ENCODE peak calls at places on chromosomes 13 and 19, in six cellular contexts. H is heart left ventricle, E is neural crest cell, P is left ventricle myocardium inferior, Q is WTC11, G is Calu3. Z is an unnamed sample.

GRCh38 chr19:2426661-2427322 is 594 bp downstream of the TIMM13 start:
- DNase-seq in H (no peak), E (peak), P (peak), Q (peak), G (peak), Z (peak)

GRCh38 chr13:19845758-19846157 is 17.7 kb downstream of the ZMYM5 start:
- DNase-seq in H (no peak), E (no peak), P (no peak), Q (no peak), G (peak), Z (no peak)

GRCh38 chr13:113647351-113648217 is 10.4 kb downstream of the ATP4B start:
- DNase-seq in H (peak), E (no peak), P (peak), Q (peak), G (peak), Z (peak)

GRCh38 chr19:41223431-41224234 is 4.6 kb downstream of the AXL start:
- DNase-seq in H (no peak), E (no peak), P (no peak), Q (peak), G (peak), Z (no peak)

GRCh38 chr13:33312150-33312908 is 26.8 kb upstream of the STARD13 start:
- DNase-seq in H (no peak), E (no peak), P (no peak), Q (no peak), G (no peak), Z (no peak)

GRCh38 chr13:98004107-98004506 is 50.6 kb downstream of the IPO5 start:
- DNase-seq in H (no peak), E (no peak), P (no peak), Q (no peak), G (no peak), Z (no peak)

GRCh38 chr19:30026933-30027332 is 84.9 kb downstream of the URI1 start:
- DNase-seq in H (no peak), E (no peak), P (no peak), Q (no peak), G (no peak), Z (no peak)

GRCh38 chr13:97434417-97435296 is 688 bp downstream of the RAP2A start:
- DNase-seq in H (peak), E (peak), P (peak), Q (peak), G (peak), Z (peak)

GRCh38 chr19:3108775-3109174 is 14.6 kb downstream of the GNA11 start:
- DNase-seq in H (no peak), E (peak), P (peak), Q (peak), G (peak), Z (peak)

GRCh38 chr13:99150575-99151370 is 49.9 kb upstream of the UBAC2 start:
- DNase-seq in H (no peak), E (no peak), P (no peak), Q (no peak), G (no peak), Z (no peak)

GRCh38 chr19:13420780-13421179 is 85.5 kb downstream of the CACNA1A start:
- DNase-seq in H (no peak), E (no peak), P (no peak), Q (no peak), G (no peak), Z (no peak)

GRCh38 chr13:49622174-49622946 is 5.9 kb upstream of the ARL11 start:
- DNase-seq in H (peak), E (no peak), P (peak), Q (no peak), G (no peak), Z (no peak)

GRCh38 chr19:23789246-23789645 is 30.6 kb upstream of the ZNF681 start:
- DNase-seq in H (no peak), E (no peak), P (no peak), Q (no peak), G (no peak), Z (no peak)

GRCh38 chr19:40035996-40036395 is 20.0 kb downstream of the ZNF780B start:
- DNase-seq in H (no peak), E (no peak), P (no peak), Q (no peak), G (no peak), Z (no peak)

GRCh38 chr13:114024603-114025431 is 50.9 kb upstream of the C13orf46 start:
- DNase-seq in H (no peak), E (no peak), P (no peak), Q (no peak), G (no peak), Z (no peak)

GRCh38 chr13:27662738-27663470 is 41.2 kb downstream of the POLR1D start:
- DNase-seq in H (no peak), E (no peak), P (no peak), Q (no peak), G (no peak), Z (no peak)

GRCh38 chr13:93060144-93060543 is 166.5 kb upstream of the GPC6 start:
- DNase-seq in H (no peak), E (no peak), P (no peak), Q (no peak), G (no peak), Z (no peak)

GRCh38 chr13:105936816-105937215 is 598.6 kb downstream of the EFNB2 start:
- DNase-seq in H (no peak), E (no peak), P (no peak), Q (no peak), G (no peak), Z (no peak)

GRCh38 chr13:22789027-22789593 is 391.7 kb upstream of the SGCG start:
- DNase-seq in H (no peak), E (no peak), P (no peak), Q (no peak), G (no peak), Z (no peak)

GRCh38 chr19:33819496-33819874 is 22.8 kb downstream of the KCTD15 start:
- DNase-seq in H (no peak), E (peak), P (no peak), Q (no peak), G (no peak), Z (no peak)

GRCh38 chr13:72726721-72727416 is 560 bp downstream of the MZT1 start:
- DNase-seq in H (peak), E (no peak), P (peak), Q (peak), G (peak), Z (no peak)

GRCh38 chr19:17385878-17386611 is 8.0 kb downstream of the CCDC194 start:
- DNase-seq in H (peak), E (peak), P (peak), Q (peak), G (peak), Z (peak)

GRCh38 chr13:106475852-106476251 is 59.6 kb downstream of the EFNB2 start:
- DNase-seq in H (no peak), E (no peak), P (no peak), Q (no peak), G (peak), Z (no peak)

GRCh38 chr19:1566392-1567115 is 1.6 kb downstream of the MEX3D start:
- DNase-seq in H (peak), E (peak), P (peak), Q (peak), G (peak), Z (no peak)

GRCh38 chr19:33393286-33394005 is 19.9 kb downstream of the CEBPG start:
- DNase-seq in H (no peak), E (no peak), P (peak), Q (peak), G (no peak), Z (no peak)

GRCh38 chr13:112510002-112510780 is 77.8 kb downstream of the TUBGCP3 start:
- DNase-seq in H (no peak), E (peak), P (no peak), Q (peak), G (no peak), Z (no peak)

GRCh38 chr19:16825312-16826168 is 3.7 kb upstream of the SIN3B start:
- DNase-seq in H (peak), E (no peak), P (peak), Q (peak), G (peak), Z (no peak)

GRCh38 chr19:10979950-10980349 is 19.1 kb downstream of the SMARCA4 start:
- DNase-seq in H (no peak), E (no peak), P (no peak), Q (no peak), G (no peak), Z (no peak)
- TF ChIP-seq CTCF in H (no peak), E (no peak), P (no peak), Q (no peak), G (no peak), Z (no peak)

GRCh38 chr13:54301085-54301484 is 1272.5 kb downstream of the OLFM4 start:
- DNase-seq in H (no peak), E (no peak), P (no peak), Q (no peak), G (no peak), Z (no peak)

GRCh38 chr13:54305377-54305776 is 1276.8 kb downstream of the OLFM4 start:
- DNase-seq in H (no peak), E (no peak), P (no peak), Q (no peak), G (no peak), Z (no peak)
- TF ChIP-seq CTCF in H (no peak), E (no peak), P (no peak), Q (no peak), G (no peak), Z (no peak)

GRCh38 chr19:47391510-47392223 is 27.7 kb downstream of the MEIS3 start:
- DNase-seq in H (peak), E (peak), P (peak), Q (peak), G (peak), Z (peak)

GRCh38 chr19:47390533-47391488 is 28.5 kb downstream of the MEIS3 start:
- DNase-seq in H (no peak), E (no peak), P (no peak), Q (no peak), G (no peak), Z (no peak)

GRCh38 chr19:47389150-47389556 is 30.2 kb downstream of the MEIS3 start:
- DNase-seq in H (no peak), E (no peak), P (no peak), Q (no peak), G (no peak), Z (no peak)
- TF ChIP-seq CTCF in H (no peak), E (no peak), P (no peak), Q (no peak), G (no peak), Z (no peak)

DNA sequence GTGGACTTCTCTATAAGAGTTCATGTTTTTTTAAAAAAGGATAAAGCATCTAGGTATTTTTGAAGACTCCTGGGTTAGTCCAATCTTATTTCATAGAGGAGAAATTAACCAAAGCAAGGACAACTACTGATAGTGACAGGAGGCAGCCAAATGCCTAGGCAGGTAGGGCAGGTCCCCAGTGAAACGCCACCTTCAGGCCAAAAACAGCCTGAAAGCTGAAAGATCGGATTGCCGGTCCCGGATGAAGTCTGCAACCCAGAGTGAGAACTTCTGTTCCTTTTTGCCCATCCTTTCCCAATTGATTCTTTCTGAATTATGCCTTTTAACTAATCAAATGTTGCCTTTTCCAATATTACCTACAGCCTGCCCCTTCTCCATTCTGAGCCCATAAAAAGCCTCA is 6.1 kb upstream of the GGACT start:
- DNase-seq in H (no peak), E (no peak), P (no peak), Q (peak), G (peak), Z (no peak)
- TF ChIP-seq CTCF in H (no peak), E (peak), P (no peak), Q (peak), G (no peak), Z (no peak)

GRCh38 chr13:102724923-102725322 is 30.1 kb upstream of the METTL21C start:
- DNase-seq in H (no peak), E (no peak), P (no peak), Q (no peak), G (peak), Z (no peak)

GRCh38 chr13:102729560-102730275 is 34.9 kb upstream of the METTL21C start:
- DNase-seq in H (no peak), E (no peak), P (no peak), Q (no peak), G (no peak), Z (no peak)

GRCh38 chr13:102721800-102722231 is 27.0 kb upstream of the METTL21C start:
- DNase-seq in H (no peak), E (no peak), P (no peak), Q (no peak), G (no peak), Z (peak)

GRCh38 chr13:102726430-102726829 is 31.6 kb upstream of the METTL21C start:
- DNase-seq in H (no peak), E (no peak), P (no peak), Q (no peak), G (no peak), Z (no peak)
- TF ChIP-seq CTCF in H (no peak), E (no peak), P (no peak), Q (no peak), G (no peak), Z (no peak)

GRCh38 chr19:57280165-57280912 is at the start of gene ZNF460:
- DNase-seq in H (peak), E (peak), P (peak), Q (peak), G (peak), Z (peak)

GRCh38 chr19:57282011-57282636 is 1.8 kb downstream of the ZNF460 start:
- DNase-seq in H (no peak), E (no peak), P (no peak), Q (no peak), G (no peak), Z (no peak)

GRCh38 chr19:57276430-57276829 is 3.9 kb upstream of the ZNF460 start:
- DNase-seq in H (no peak), E (no peak), P (no peak), Q (no peak), G (no peak), Z (no peak)

GRCh38 chr19:57280913-57281425 is 684 bp downstream of the ZNF460 start:
- DNase-seq in H (no peak), E (no peak), P (no peak), Q (no peak), G (peak), Z (peak)

GRCh38 chr19:57279418-57280164 is 694 bp upstream of the ZNF460 start:
- DNase-seq in H (peak), E (peak), P (peak), Q (peak), G (peak), Z (peak)
- TF ChIP-seq CTCF in H (no peak), E (no peak), P (peak), Q (no peak), G (no peak), Z (no peak)

DNA sequence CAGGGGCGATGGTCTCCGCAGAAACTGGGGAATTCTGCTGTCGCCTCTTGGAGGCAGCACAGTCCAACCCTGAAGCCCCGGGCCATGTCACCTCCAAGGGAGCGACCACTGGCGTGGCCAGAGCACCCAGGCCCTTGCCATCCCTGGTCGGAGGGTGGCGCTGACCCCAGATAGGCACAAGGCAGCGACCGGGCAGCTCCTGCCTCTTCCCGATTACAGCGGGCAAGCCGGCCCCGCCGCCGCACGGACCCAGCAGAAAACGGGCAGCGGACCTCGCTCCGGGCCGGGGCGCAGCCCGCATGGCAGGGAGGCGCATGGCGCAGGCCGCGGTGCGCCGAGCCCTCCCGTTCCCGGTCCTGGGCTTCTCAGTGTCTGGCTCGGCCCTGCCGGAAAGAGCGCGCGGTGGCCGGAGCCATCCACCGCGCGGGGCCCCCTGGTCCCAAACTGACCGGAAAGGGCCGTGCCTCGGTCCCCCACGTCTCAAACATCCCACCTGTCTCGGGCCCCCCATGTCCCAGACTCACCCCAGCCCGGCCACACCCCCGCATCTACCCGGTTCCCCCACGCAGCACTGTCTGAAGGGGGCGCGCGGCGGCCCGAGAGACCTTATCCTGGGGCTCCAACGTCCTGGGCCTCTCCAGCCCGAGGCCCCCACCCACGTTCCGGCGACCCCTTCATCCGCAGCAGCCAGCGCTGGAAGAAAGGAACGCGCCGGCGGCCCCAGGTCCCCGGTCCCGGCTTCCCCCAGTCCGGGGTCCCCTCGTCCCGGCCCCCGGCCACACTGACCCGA is 725 bp downstream of the CERS1 start:
- DNase-seq in H (peak), E (peak), P (no peak), Q (peak), G (peak), Z (no peak)
- TF ChIP-seq CTCF in H (no peak), E (peak), P (peak), Q (peak), G (peak), Z (no peak)

DNA sequence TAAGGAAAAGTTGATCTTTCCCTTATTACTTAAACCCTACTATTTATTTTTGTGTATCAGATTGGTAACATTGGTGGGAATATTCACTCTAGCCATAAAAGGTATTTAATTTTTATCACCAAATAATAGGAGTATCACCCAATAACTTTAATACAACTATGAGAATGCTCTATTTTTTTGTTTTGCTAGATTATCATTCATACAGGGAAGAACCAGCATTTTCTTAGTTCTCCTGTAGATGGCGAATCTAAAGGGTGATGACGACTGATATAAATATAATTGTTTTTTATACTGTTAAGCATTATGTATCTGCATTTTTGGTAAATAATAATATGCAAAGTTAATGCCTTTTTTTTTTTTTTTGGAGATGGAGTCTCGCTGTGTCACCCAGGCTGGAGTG is 7.9 kb upstream of the FRY start:
- DNase-seq in H (no peak), E (no peak), P (no peak), Q (no peak), G (no peak), Z (no peak)
- TF ChIP-seq CTCF in H (no peak), E (peak), P (no peak), Q (no peak), G (no peak), Z (no peak)

Z was measured in natural killer cell.